ENCODE peak calls at places on chromosomes 5 and 9, in ten cellular contexts. G, L, T, Z, E, K, H, O, J and C are unnamed samples. For H3K4me1 and H3K9me3, the result is how much of the 10 kb centered on the place peaks cover.

GRCh38 chr5:107483625-107484024 is 187.1 kb downstream of the EFNA5 start:
- DNase-seq in E (no peak), K (no peak), G (no peak), J (no peak), T (no peak), L (no peak), Z (no peak), H (no peak), O (no peak), C (no peak)

GRCh38 chr5:124729687-124730359 is 16.6 kb downstream of the ZNF608 start:
- DNase-seq in L (no peak), E (no peak), G (no peak), J (no peak), Z (no peak), O (no peak), T (no peak), K (no peak), H (no peak), C (peak)

GRCh38 chr5:153659337-153659736 is 168.9 kb downstream of the GRIA1 start:
- DNase-seq in E (no peak), Z (peak), H (no peak), K (no peak), J (no peak), L (no peak), O (no peak), G (peak), T (no peak), C (no peak)

GRCh38 chr9:134698587-134699342 is 57.2 kb downstream of the COL5A1 start:
- DNase-seq in J (no peak), G (peak), T (no peak), Z (peak), H (peak), O (no peak), E (no peak), L (peak), K (peak), C (peak)

GRCh38 chr9:136084191-136084944 is 10.7 kb downstream of the NACC2 start:
- DNase-seq in T (no peak), O (no peak), Z (no peak), G (no peak), E (no peak), J (peak), L (peak), K (no peak), H (no peak), C (no peak)

GRCh38 chr5:123875444-123876264 is 363.7 kb downstream of the CSNK1G3 start:
- DNase-seq in H (peak), O (no peak), J (no peak), K (peak), G (no peak), L (no peak), E (no peak), T (no peak), Z (peak), C (peak)

GRCh38 chr5:111950660-111951059 is 193.7 kb upstream of the NREP start:
- DNase-seq in O (no peak), K (no peak), L (no peak), H (no peak), E (no peak), J (no peak), G (no peak), Z (no peak), T (no peak), C (no peak)

GRCh38 chr5:27316283-27316675 is 277.9 kb upstream of the CDH9 start:
- DNase-seq in K (no peak), O (no peak), G (peak), L (no peak), E (no peak), Z (no peak), T (no peak), H (no peak), J (no peak), C (no peak)

GRCh38 chr5:20023686-20024085 is 35.7 kb upstream of the CDH18 start:
- DNase-seq in J (no peak), K (no peak), E (no peak), T (no peak), H (no peak), G (peak), Z (no peak), L (no peak), O (no peak), C (no peak)

GRCh38 chr5:83473344-83474169 is 2.0 kb downstream of the VCAN start:
- DNase-seq in O (peak), Z (peak), K (peak), H (peak), G (peak), J (peak), L (peak), E (peak), T (no peak), C (peak)

GRCh38 chr9:70484232-70485130 is 70.0 kb upstream of the KLF9 start:
- DNase-seq in H (peak), Z (peak), K (peak), T (no peak), L (no peak), J (no peak), O (no peak), G (peak), E (no peak), C (peak)

GRCh38 chr5:10567781-10568321 is 4.0 kb downstream of the ANKRD33B start:
- DNase-seq in J (peak), Z (peak), E (no peak), G (peak), T (no peak), K (no peak), L (no peak), H (no peak), O (no peak), C (no peak)

GRCh38 chr9:69030851-69031645 is 4.5 kb upstream of the FXN start:
- DNase-seq in L (no peak), Z (no peak), E (no peak), G (no peak), T (no peak), J (no peak), O (no peak), K (no peak), H (no peak), C (no peak)

GRCh38 chr5:78162253-78162862 is 132.1 kb downstream of the AP3B1 start:
- DNase-seq in H (no peak), G (peak), T (no peak), L (no peak), E (no peak), J (no peak), O (no peak), Z (peak), K (no peak), C (peak)

GRCh38 chr5:142122116-142122515 is 13.5 kb downstream of the NDFIP1 start:
- DNase-seq in L (no peak), E (no peak), H (no peak), K (no peak), J (no peak), Z (no peak), G (no peak), T (no peak), O (no peak), C (no peak)

GRCh38 chr5:74640450-74641013 is at the start of gene ENC1:
- DNase-seq in E (peak), J (peak), H (peak), T (peak), G (peak), O (peak), Z (peak), K (peak), L (peak), C (peak)

GRCh38 chr5:168939131-168939530 is 360.0 kb upstream of the PANK3 start:
- DNase-seq in O (no peak), G (no peak), K (no peak), T (no peak), H (no peak), L (no peak), Z (no peak), E (no peak), J (no peak), C (no peak)

GRCh38 chr9:109019420-109019819 is 6.1 kb upstream of the CTNNAL1 start:
- DNase-seq in H (no peak), L (no peak), Z (no peak), T (no peak), E (no peak), K (no peak), O (no peak), G (no peak), J (no peak), C (no peak)

GRCh38 chr9:98488578-98489312 is 220.0 kb downstream of the GABBR2 start:
- DNase-seq in L (no peak), G (peak), H (no peak), T (no peak), Z (peak), J (no peak), O (no peak), K (no peak), E (no peak), C (no peak)

GRCh38 chr5:127297348-127298035 is 6.9 kb downstream of the MEGF10 start:
- DNase-seq in E (no peak), G (no peak), J (no peak), H (no peak), Z (no peak), L (no peak), T (no peak), K (no peak), O (no peak), C (no peak)

GRCh38 chr9:80040457-80040856 is 468.7 kb downstream of the TLE4 start:
- DNase-seq in J (no peak), T (no peak), O (no peak), Z (peak), E (no peak), K (no peak), L (no peak), G (no peak), H (no peak), C (no peak)

GRCh38 chr5:42912184-42912766 is 100.6 kb upstream of the SELENOP start:
- DNase-seq in E (no peak), J (no peak), T (peak), O (no peak), H (no peak), K (no peak), L (no peak), Z (peak), G (peak), C (peak)

GRCh38 chr5:143105216-143105905 is 298.1 kb downstream of the NR3C1 start:
- DNase-seq in O (no peak), Z (no peak), L (no peak), K (no peak), G (no peak), H (no peak), J (no peak), E (no peak), T (no peak), C (no peak)

GRCh38 chr5:156534906-156535305 is 207.9 kb downstream of the SGCD start:
- DNase-seq in E (no peak), G (peak), L (no peak), K (no peak), Z (no peak), T (no peak), O (no peak), J (no peak), H (no peak), C (no peak)

GRCh38 chr5:61167382-61167781 is 5.1 kb upstream of the SMIM15 start:
- DNase-seq in O (no peak), E (no peak), Z (no peak), H (peak), L (no peak), T (no peak), G (peak), J (no peak), K (no peak), C (no peak)

GRCh38 chr9:124019771-124020519 is 8.4 kb downstream of the LHX2 start:
- DNase-seq in J (no peak), E (no peak), H (no peak), O (no peak), T (no peak), G (no peak), L (no peak), Z (no peak), K (no peak), C (no peak)

GRCh38 chr5:68229416-68229815 is 13.9 kb downstream of the PIK3R1 start:
- DNase-seq in G (no peak), L (no peak), E (no peak), K (peak), H (no peak), Z (no peak), T (no peak), O (no peak), J (no peak), C (no peak)

GRCh38 chr9:21831841-21832509 is 29.5 kb downstream of the MTAP start:
- DNase-seq in J (no peak), H (no peak), G (peak), E (no peak), Z (no peak), L (no peak), K (no peak), O (no peak), T (no peak), C (no peak)

GRCh38 chr5:32810812-32811211 is 99.7 kb downstream of the NPR3 start:
- DNase-seq in O (no peak), H (no peak), J (no peak), K (no peak), G (peak), L (no peak), Z (no peak), T (no peak), E (no peak), C (peak)

GRCh38 chr5:157511656-157512644 is 51.9 kb downstream of the NIPAL4 start:
- DNase-seq in J (peak), E (peak), K (peak), Z (no peak), L (peak), H (peak), T (no peak), G (peak), O (peak), C (peak)

GRCh38 chr9:20117985-20118384 is 329.1 kb upstream of the SLC24A2 start:
- DNase-seq in Z (no peak), J (no peak), E (no peak), G (no peak), H (no peak), L (no peak), O (no peak), T (no peak), K (no peak), C (no peak)

GRCh38 chr5:159890141-159890540 is 26.1 kb upstream of the ADRA1B start:
- DNase-seq in K (no peak), L (no peak), G (no peak), O (no peak), J (no peak), E (no peak), T (no peak), Z (no peak), H (no peak), C (no peak)

GRCh38 chr5:154945695-154946301 is 4.9 kb downstream of the MRPL22 start:
- DNase-seq in J (no peak), K (no peak), O (no peak), L (no peak), G (peak), Z (peak), T (no peak), E (no peak), H (no peak), C (peak)

GRCh38 chr9:136625101-136626065 is 37.3 kb upstream of the EGFL7 start:
- DNase-seq in J (no peak), K (peak), T (no peak), E (peak), L (peak), O (peak), H (peak), G (peak), Z (peak), C (peak)

GRCh38 chr5:149387081-149387611 is 8.1 kb upstream of the IL17B start:
- DNase-seq in K (no peak), H (no peak), O (no peak), G (peak), J (no peak), E (no peak), Z (peak), T (no peak), L (peak), C (no peak)

DNA sequence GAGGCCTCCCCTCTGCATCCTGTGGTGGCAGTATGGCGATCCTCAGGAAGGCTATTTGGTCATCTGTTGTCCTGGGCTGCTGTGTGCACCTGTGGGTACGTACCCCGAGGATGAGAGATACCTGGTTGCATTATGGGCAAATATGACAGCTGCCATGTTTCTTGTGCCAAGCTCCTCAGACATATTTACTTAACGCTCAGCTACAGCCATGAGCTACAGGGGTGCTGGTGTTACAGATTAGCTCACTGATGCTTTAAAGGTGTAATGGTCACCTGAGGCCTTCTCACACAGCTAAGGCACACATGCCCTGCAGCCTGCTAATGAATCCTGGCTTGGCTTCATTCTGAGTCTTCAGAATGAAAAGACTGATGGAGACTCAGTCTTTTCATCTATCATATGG is 12.0 kb downstream of the NDST1 start:
- DNase-seq in O (no peak), E (no peak), L (no peak), T (no peak), K (no peak), G (no peak), J (no peak), Z (no peak), H (no peak), C (no peak)
- H3K4me1 ChIP-seq in O (under half), E (under half), L (under half), T (under half), K (under half), G (under half), J (under half), Z (under half), H (under half), C (under half)

GRCh38 chr9:94922691-94923107 is 196.2 kb downstream of the AOPEP start:
- DNase-seq in G (peak), L (no peak), H (no peak), O (no peak), T (no peak), E (peak), J (no peak), K (no peak), Z (no peak), C (no peak)

GRCh38 chr9:94922098-94922607 is 195.7 kb downstream of the AOPEP start:
- DNase-seq in L (peak), H (no peak), Z (no peak), K (no peak), T (no peak), E (peak), O (no peak), G (peak), J (no peak), C (peak)

GRCh38 chr9:94920439-94920951 is 194.0 kb downstream of the AOPEP start:
- DNase-seq in Z (no peak), J (no peak), O (no peak), H (peak), L (peak), T (no peak), G (peak), E (peak), K (no peak), C (no peak)

GRCh38 chr9:94921072-94921471 is 194.6 kb downstream of the AOPEP start:
- DNase-seq in Z (peak), G (peak), H (no peak), K (no peak), O (no peak), T (no peak), E (no peak), L (peak), J (no peak), C (no peak)

GRCh38 chr9:94921656-94922055 is 195.2 kb downstream of the AOPEP start:
- DNase-seq in E (no peak), L (no peak), O (no peak), H (no peak), K (no peak), T (no peak), J (no peak), Z (no peak), G (no peak), C (no peak)
- H3K4me3 ChIP-seq in E (no peak), L (no peak), O (no peak), H (no peak), K (no peak), T (no peak), J (no peak), Z (no peak), G (no peak), C (no peak)

GRCh38 chr5:179165421-179166170 is 105.4 kb downstream of the ZNF354C start:
- DNase-seq in Z (no peak), J (peak), K (no peak), O (peak), L (peak), T (no peak), H (no peak), E (no peak), G (no peak), C (no peak)
- H3K9me3 ChIP-seq in Z (under half), J (under half), K (under half), O (under half), L (under half), T (under half), H (under half), E (under half), G (under half), C (under half)

GRCh38 chr5:116516021-116516420 is 58.6 kb downstream of the SEMA6A start:
- DNase-seq in E (no peak), J (no peak), Z (no peak), G (no peak), K (no peak), O (no peak), H (no peak), T (no peak), L (no peak), C (no peak)
- H3K4me1 ChIP-seq in E (under half), J (under half), Z (under half), G (under half), K (under half), O (under half), H (under half), T (under half), L (under half), C (under half)